ENCODE peak calls at places on chromosomes 13 and 19, in five cellular contexts. S, K, E, P and V are unnamed samples.

GRCh38 chr19:44371815-44372480 is 15.5 kb upstream of the ZNF112 start:
- DNase-seq in S (no peak), K (no peak), E (no peak), P (no peak), V (no peak)

GRCh38 chr13:107834717-107835116 is 380.6 kb downstream of the LIG4 start:
- DNase-seq in S (no peak), K (no peak), E (no peak), P (no peak), V (no peak)

GRCh38 chr19:27741236-27741635 is 1471.7 kb downstream of the UQCRFS1 start:
- DNase-seq in S (no peak), K (peak), E (peak), P (no peak), V (no peak)

GRCh38 chr19:48637948-48638830 is 1.0 kb upstream of the DBP start:
- DNase-seq in S (peak), K (peak), E (peak), P (peak), V (peak)

GRCh38 chr13:75417647-75418046 is 64.3 kb downstream of the TBC1D4 start:
- DNase-seq in S (no peak), K (no peak), E (no peak), P (no peak), V (no peak)

GRCh38 chr19:40274585-40275544 is 10.3 kb downstream of the AKT2 start:
- DNase-seq in S (no peak), K (no peak), E (no peak), P (no peak), V (peak)

GRCh38 chr19:10320602-10321416 is 5.0 kb upstream of the FDX2 start:
- DNase-seq in S (no peak), K (no peak), E (no peak), P (no peak), V (no peak)

GRCh38 chr19:46218160-46218559 is 11.4 kb upstream of the IGFL1 start:
- DNase-seq in S (peak), K (peak), E (no peak), P (peak), V (no peak)

GRCh38 chr13:95614641-95615245 is 29.8 kb downstream of the DZIP1 start:
- DNase-seq in S (no peak), K (no peak), E (no peak), P (no peak), V (no peak)

GRCh38 chr13:97478247-97478646 is 44.3 kb downstream of the RAP2A start:
- DNase-seq in S (no peak), K (no peak), E (no peak), P (no peak), V (no peak)

GRCh38 chr13:112891477-112892401 is 77.3 kb upstream of the MCF2L start:
- DNase-seq in S (peak), K (no peak), E (no peak), P (no peak), V (peak)

GRCh38 chr19:6534451-6535093 is 3.7 kb downstream of the TNFSF9 start:
- DNase-seq in S (peak), K (no peak), E (no peak), P (peak), V (peak)

GRCh38 chr19:45351401-45351952 is 10.9 kb downstream of the KLC3 start:
- DNase-seq in S (no peak), K (no peak), E (no peak), P (no peak), V (no peak)

GRCh38 chr13:48353590-48353989 is 50.0 kb downstream of the RB1 start:
- DNase-seq in S (no peak), K (no peak), E (no peak), P (no peak), V (no peak)

GRCh38 chr13:26946675-26947342 is 186.2 kb upstream of the GPR12 start:
- DNase-seq in S (no peak), K (no peak), E (no peak), P (no peak), V (no peak)

GRCh38 chr19:48253999-48254398 is 1.7 kb downstream of the CARD8 start:
- DNase-seq in S (no peak), K (no peak), E (no peak), P (no peak), V (no peak)

GRCh38 chr19:38303517-38304351 is at the start of gene C19orf33:
- DNase-seq in S (peak), K (peak), E (no peak), P (no peak), V (no peak)

GRCh38 chr19:47469719-47470118 is 2.0 kb downstream of the SLC8A2 start:
- DNase-seq in S (no peak), K (no peak), E (no peak), P (no peak), V (no peak)

GRCh38 chr13:33349996-33350826 is 64.7 kb upstream of the STARD13 start:
- DNase-seq in S (peak), K (peak), E (no peak), P (peak), V (peak)

GRCh38 chr19:41705393-41706174 is 2.8 kb upstream of the CEACAM5 start:
- DNase-seq in S (no peak), K (peak), E (no peak), P (peak), V (no peak)

GRCh38 chr13:28819748-28820098 is 416 bp upstream of the MTUS2 start:
- DNase-seq in S (peak), K (peak), E (no peak), P (peak), V (peak)

DNA sequence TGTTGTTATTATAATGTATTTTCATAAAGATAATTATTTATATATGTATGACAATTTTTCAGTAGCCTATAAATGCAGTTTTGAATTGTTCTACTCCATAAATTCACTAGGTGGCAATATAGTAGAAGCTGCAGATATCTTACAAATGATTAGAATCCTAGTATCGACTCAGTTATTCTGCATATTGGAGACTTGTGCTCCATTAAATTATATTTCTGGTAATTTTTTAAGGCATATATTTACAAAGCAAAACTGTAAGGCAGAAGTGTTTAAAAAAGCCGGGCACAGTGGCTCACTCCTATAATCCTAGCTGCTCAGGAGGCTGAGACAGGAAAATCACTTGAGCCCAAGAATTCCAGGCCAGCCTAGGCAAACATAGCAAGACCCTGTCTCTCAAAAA is 58.7 kb downstream of the DPY19L3 start:
- DNase-seq in S (no peak), K (no peak), E (no peak), P (no peak), V (no peak)
- TF ChIP-seq CTCF in S (no peak), K (no peak), E (no peak), P (no peak), V (peak)

GRCh38 chr13:81639984-81640582 is 1299.2 kb upstream of the SPRY2 start:
- DNase-seq in S (peak), K (no peak), E (no peak), P (peak), V (peak)
- TF ChIP-seq CTCF in S (peak), K (no peak), E (no peak), P (peak), V (peak)

DNA sequence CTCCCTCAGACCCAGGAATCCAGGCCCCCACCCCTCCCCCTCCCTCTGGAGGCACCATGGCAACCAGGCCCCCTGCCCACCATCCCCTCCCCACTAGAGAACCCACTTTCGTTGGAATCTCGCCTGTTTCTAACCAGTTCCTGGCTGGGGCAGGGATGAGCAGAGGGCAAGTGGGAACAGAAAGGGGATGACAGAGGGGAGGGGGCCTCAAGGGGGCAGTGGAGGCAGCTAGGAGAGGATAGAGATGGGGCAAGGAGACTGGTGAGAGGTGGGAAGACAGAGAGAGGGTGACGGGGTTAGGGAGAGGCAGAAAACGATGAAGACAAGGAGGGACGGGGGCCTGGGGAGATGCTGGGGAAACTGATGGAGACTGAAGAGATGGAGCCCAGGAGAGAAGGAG is 586 bp upstream of the C19orf81 start:
- DNase-seq in S (no peak), K (no peak), E (no peak), P (no peak), V (no peak)
- TF ChIP-seq CTCF in S (peak), K (no peak), E (no peak), P (no peak), V (no peak)

DNA sequence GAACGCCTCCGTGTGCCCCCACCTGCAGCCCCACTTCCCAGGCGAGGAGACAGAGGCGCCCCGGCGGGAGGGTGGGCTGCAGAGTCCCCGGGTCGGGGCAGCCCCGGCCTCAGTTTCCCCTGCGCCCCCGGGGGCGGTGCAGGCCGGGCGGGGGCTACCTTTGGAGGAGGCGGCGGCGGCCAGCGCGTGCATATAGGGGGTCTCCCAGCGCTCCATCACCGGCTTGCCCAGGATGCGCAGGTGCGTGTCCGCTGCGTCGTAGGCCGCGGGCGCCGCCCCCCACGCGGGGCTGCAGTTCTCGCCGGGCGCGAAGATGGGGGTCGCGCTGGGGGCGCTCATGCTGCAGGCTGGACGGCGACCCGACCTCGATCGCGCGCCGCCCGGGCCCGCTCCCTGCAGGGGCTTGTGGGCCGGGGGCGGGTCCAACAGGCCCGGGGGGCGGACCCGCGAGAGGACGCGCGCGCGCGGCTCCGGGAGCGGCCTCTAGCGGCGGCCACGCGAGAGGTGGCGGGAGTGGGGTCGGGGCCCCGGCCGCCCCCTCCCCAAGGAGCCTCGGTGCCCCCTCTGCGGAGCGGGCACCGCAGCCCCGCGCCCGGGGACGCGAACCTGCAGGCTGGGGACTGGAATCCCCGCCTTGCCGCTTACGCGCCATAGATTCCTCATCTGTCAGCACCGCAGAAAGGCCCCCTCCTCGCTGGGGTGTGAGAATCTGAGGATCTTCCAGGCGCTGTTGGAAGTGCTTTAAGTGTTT is at the start of gene GAMT:
- DNase-seq in S (no peak), K (no peak), E (no peak), P (peak), V (peak)
- TF ChIP-seq CTCF in S (no peak), K (peak), E (peak), P (no peak), V (no peak)

DNA sequence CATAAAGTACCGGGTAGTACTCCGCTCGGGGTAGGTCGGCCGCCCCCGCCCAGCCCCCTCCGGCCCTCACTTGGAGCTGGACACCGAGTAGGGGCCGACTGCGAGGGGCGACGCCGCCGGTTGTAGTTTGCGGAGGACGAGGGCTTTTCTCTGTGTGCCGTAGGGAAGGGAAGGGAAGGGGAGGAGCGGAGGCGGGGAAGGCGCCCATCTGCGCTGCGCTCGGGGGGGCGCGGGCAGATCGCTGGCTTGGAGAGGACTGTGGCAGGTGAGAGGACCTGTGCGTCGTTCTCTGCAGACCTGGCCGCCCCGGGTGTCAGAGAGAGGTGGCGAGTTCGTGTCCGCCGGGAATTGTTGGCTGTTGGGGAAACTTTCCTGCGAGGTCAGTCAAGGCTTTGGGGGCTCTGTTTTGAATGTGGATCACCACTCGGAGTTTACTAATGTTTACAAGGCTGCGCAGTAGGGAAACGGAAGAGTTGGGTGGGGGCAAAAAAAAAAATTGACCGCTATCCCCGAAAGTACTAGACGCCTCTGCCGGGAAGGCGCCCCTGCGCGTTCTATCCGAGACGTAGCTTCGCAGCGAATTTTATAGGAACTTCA is 1.4 kb downstream of the ING1 start:
- DNase-seq in S (peak), K (peak), E (no peak), P (peak), V (peak)
- TF ChIP-seq CTCF in S (no peak), K (no peak), E (no peak), P (no peak), V (no peak)

DNA sequence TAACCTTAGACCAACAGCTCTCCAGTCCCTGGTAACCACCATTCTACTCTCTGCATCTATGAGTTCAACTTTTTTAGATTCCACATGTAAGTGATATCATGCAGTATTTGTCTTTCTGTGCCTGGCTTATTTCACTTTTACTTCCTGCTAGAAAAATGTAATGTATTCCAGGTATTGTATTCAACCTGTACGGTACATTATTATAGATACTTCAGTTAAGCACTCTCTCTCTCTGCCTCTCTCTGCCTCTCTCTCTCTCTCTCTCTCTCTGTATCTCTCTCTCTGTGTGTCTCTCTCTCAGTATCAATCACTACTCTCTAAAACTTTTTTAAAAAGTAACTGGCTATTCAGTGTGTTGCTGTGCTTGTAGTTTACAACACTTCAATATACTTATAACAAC is 8.4 kb downstream of the DACH1 start:
- DNase-seq in S (no peak), K (no peak), E (no peak), P (no peak), V (no peak)
- TF ChIP-seq CTCF in S (no peak), K (no peak), E (no peak), P (no peak), V (no peak)

GRCh38 chr19:13920524-13920923 is 14.5 kb downstream of the CC2D1A start:
- DNase-seq in S (no peak), K (no peak), E (no peak), P (no peak), V (no peak)
- TF ChIP-seq CTCF in S (no peak), K (no peak), E (no peak), P (no peak), V (no peak)